ENCODE peak calls at places on chromosomes 7 and 10, in five cellular contexts. One of them, this sample, is unnamed. For H3K4me1 and H3K27me3, the result is how much of the 10 kb centered on the place peaks cover.

GRCh38 chr10:63671317-63671937 is 150.2 kb downstream of the REEP3 start:
- DNase-seq in H9: no peak
- DNase-seq in right lobe of liver: no peak
- DNase-seq in GM23248: peak
- DNase-seq in lower lobe of right lung: no peak
- DNase-seq in this sample: no peak

GRCh38 chr7:128947854-128948253 is 10.1 kb downstream of the IRF5 start:
- DNase-seq in H9: no peak
- DNase-seq in right lobe of liver: no peak
- DNase-seq in GM23248: peak
- DNase-seq in lower lobe of right lung: no peak
- DNase-seq in this sample: no peak

GRCh38 chr10:33333260-33334169 is 952 bp downstream of the NRP1 start:
- DNase-seq in H9: no peak
- DNase-seq in right lobe of liver: no peak
- DNase-seq in GM23248: peak
- DNase-seq in lower lobe of right lung: no peak
- DNase-seq in this sample: no peak

GRCh38 chr7:113652501-113652900 is 266.3 kb downstream of the PPP1R3A start:
- DNase-seq in H9: no peak
- DNase-seq in right lobe of liver: no peak
- DNase-seq in GM23248: no peak
- DNase-seq in lower lobe of right lung: no peak
- DNase-seq in this sample: no peak

GRCh38 chr10:66394287-66395063 is 531.4 kb upstream of the LRRTM3 start:
- DNase-seq in H9: no peak
- DNase-seq in right lobe of liver: no peak
- DNase-seq in GM23248: no peak
- DNase-seq in lower lobe of right lung: no peak
- DNase-seq in this sample: no peak

GRCh38 chr10:114087255-114087654 is 43.6 kb downstream of the ADRB1 start:
- DNase-seq in H9: no peak
- DNase-seq in right lobe of liver: no peak
- DNase-seq in GM23248: no peak
- DNase-seq in lower lobe of right lung: no peak
- DNase-seq in this sample: no peak

GRCh38 chr7:88337556-88337955 is 30.9 kb upstream of the STEAP4 start:
- DNase-seq in H9: no peak
- DNase-seq in right lobe of liver: no peak
- DNase-seq in GM23248: peak
- DNase-seq in lower lobe of right lung: no peak
- DNase-seq in this sample: no peak

GRCh38 chr10:3113343-3113720 is 46.0 kb downstream of the PFKP start:
- DNase-seq in H9: no peak
- DNase-seq in right lobe of liver: no peak
- DNase-seq in GM23248: no peak
- DNase-seq in lower lobe of right lung: no peak
- DNase-seq in this sample: peak

GRCh38 chr10:50554995-50555568 is 68.7 kb downstream of the SGMS1 start:
- DNase-seq in H9: peak
- DNase-seq in right lobe of liver: no peak
- DNase-seq in GM23248: peak
- DNase-seq in lower lobe of right lung: no peak
- DNase-seq in this sample: no peak

GRCh38 chr7:27179030-27179429 is 4.9 kb upstream of the HOXA10 start:
- DNase-seq in H9: peak
- DNase-seq in right lobe of liver: no peak
- DNase-seq in GM23248: peak
- DNase-seq in lower lobe of right lung: no peak
- DNase-seq in this sample: no peak

GRCh38 chr7:144908943-144909556 is 73.2 kb upstream of the TPK1 start:
- DNase-seq in H9: peak
- DNase-seq in right lobe of liver: no peak
- DNase-seq in GM23248: no peak
- DNase-seq in lower lobe of right lung: no peak
- DNase-seq in this sample: no peak

GRCh38 chr10:114239117-114239993 is at the start of gene VWA2:
- DNase-seq in H9: peak
- DNase-seq in right lobe of liver: peak
- DNase-seq in GM23248: no peak
- DNase-seq in lower lobe of right lung: peak
- DNase-seq in this sample: no peak

GRCh38 chr7:85554294-85554877 is 367.5 kb upstream of the SEMA3D start:
- DNase-seq in H9: no peak
- DNase-seq in right lobe of liver: no peak
- DNase-seq in GM23248: peak
- DNase-seq in lower lobe of right lung: no peak
- DNase-seq in this sample: no peak

GRCh38 chr10:71241114-71241898 is 28.9 kb downstream of the UNC5B start:
- DNase-seq in H9: no peak
- DNase-seq in right lobe of liver: no peak
- DNase-seq in GM23248: peak
- DNase-seq in lower lobe of right lung: no peak
- DNase-seq in this sample: no peak

GRCh38 chr7:2982831-2983230 is 60.8 kb downstream of the CARD11 start:
- DNase-seq in H9: no peak
- DNase-seq in right lobe of liver: no peak
- DNase-seq in GM23248: no peak
- DNase-seq in lower lobe of right lung: no peak
- DNase-seq in this sample: peak

GRCh38 chr7:5690931-5691461 is 90.5 kb downstream of the RNF216 start:
- DNase-seq in H9: no peak
- DNase-seq in right lobe of liver: no peak
- DNase-seq in GM23248: peak
- DNase-seq in lower lobe of right lung: no peak
- DNase-seq in this sample: no peak

GRCh38 chr7:5689716-5690115 is 91.7 kb downstream of the RNF216 start:
- DNase-seq in H9: no peak
- DNase-seq in right lobe of liver: no peak
- DNase-seq in GM23248: peak
- DNase-seq in lower lobe of right lung: no peak
- DNase-seq in this sample: no peak

GRCh38 chr7:5692845-5693278 is 88.6 kb downstream of the RNF216 start:
- DNase-seq in H9: no peak
- DNase-seq in right lobe of liver: no peak
- DNase-seq in GM23248: peak
- DNase-seq in lower lobe of right lung: no peak
- DNase-seq in this sample: no peak

GRCh38 chr7:5692112-5692844 is 89.2 kb downstream of the RNF216 start:
- DNase-seq in H9: no peak
- DNase-seq in right lobe of liver: no peak
- DNase-seq in GM23248: peak
- DNase-seq in lower lobe of right lung: no peak
- DNase-seq in this sample: peak

GRCh38 chr7:5691536-5692090 is 89.8 kb downstream of the RNF216 start:
- DNase-seq in H9: no peak
- DNase-seq in right lobe of liver: no peak
- DNase-seq in GM23248: peak
- DNase-seq in lower lobe of right lung: no peak
- DNase-seq in this sample: no peak
- H3K4me1 ChIP-seq in H9: under half
- H3K4me1 ChIP-seq in right lobe of liver: under half
- H3K4me1 ChIP-seq in GM23248: half or more
- H3K4me1 ChIP-seq in lower lobe of right lung: half or more
- H3K4me1 ChIP-seq in this sample: under half

GRCh38 chr7:149322737-149323136 is 60.7 kb downstream of the ZNF783 start:
- DNase-seq in H9: no peak
- DNase-seq in right lobe of liver: no peak
- DNase-seq in GM23248: no peak
- DNase-seq in lower lobe of right lung: no peak
- DNase-seq in this sample: no peak
- H3K27ac ChIP-seq in H9: no peak
- H3K27ac ChIP-seq in right lobe of liver: peak
- H3K27ac ChIP-seq in GM23248: no peak
- H3K27ac ChIP-seq in lower lobe of right lung: no peak
- H3K27ac ChIP-seq in this sample: no peak

GRCh38 chr10:7357193-7357592 is 53.6 kb downstream of the SFMBT2 start:
- DNase-seq in H9: no peak
- DNase-seq in right lobe of liver: no peak
- DNase-seq in GM23248: no peak
- DNase-seq in lower lobe of right lung: no peak
- DNase-seq in this sample: no peak

GRCh38 chr10:7359954-7360353 is 50.9 kb downstream of the SFMBT2 start:
- DNase-seq in H9: no peak
- DNase-seq in right lobe of liver: no peak
- DNase-seq in GM23248: no peak
- DNase-seq in lower lobe of right lung: no peak
- DNase-seq in this sample: no peak

GRCh38 chr10:7351905-7352304 is 58.9 kb downstream of the SFMBT2 start:
- DNase-seq in H9: no peak
- DNase-seq in right lobe of liver: no peak
- DNase-seq in GM23248: no peak
- DNase-seq in lower lobe of right lung: no peak
- DNase-seq in this sample: no peak

GRCh38 chr10:7350541-7351195 is 60.2 kb downstream of the SFMBT2 start:
- DNase-seq in H9: no peak
- DNase-seq in right lobe of liver: no peak
- DNase-seq in GM23248: no peak
- DNase-seq in lower lobe of right lung: no peak
- DNase-seq in this sample: no peak

DNA sequence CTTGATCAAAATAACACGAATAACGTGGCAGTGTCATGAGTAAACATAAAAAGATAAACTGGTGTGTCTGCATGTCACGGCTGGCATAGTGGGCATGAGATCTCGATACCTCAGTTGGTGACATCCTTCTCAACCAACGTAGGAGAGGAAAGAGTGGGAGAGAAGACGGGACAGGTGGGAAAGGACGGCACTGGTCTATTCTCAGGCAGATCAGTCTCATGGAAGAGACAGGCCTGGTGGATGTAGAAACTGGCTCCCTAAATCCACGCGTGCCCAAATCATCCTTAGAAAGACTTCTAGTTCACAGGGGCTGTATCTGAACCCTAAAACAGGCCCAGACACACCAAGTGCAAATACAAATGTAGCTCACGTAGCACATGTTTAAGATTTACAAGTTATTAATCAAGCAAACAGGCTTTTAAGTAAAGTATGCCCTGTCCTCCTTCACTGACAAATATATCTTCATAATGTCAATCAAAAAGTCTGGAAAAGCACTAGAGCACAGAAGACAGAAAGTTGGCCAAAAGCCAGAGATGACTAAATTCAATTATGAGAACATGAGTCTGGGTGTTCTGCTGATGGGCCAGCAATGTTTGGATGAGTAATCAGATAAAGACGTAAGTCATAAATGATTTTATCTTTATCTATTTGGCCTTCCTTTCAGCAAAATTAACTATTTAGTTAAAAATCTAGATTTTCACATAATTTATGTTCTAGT is 56.3 kb downstream of the SFMBT2 start:
- DNase-seq in H9: no peak
- DNase-seq in right lobe of liver: no peak
- DNase-seq in GM23248: peak
- DNase-seq in lower lobe of right lung: no peak
- DNase-seq in this sample: no peak
- H3K27me3 ChIP-seq in H9: under half
- H3K27me3 ChIP-seq in right lobe of liver: under half
- H3K27me3 ChIP-seq in GM23248: under half
- H3K27me3 ChIP-seq in lower lobe of right lung: under half
- H3K27me3 ChIP-seq in this sample: under half

DNA sequence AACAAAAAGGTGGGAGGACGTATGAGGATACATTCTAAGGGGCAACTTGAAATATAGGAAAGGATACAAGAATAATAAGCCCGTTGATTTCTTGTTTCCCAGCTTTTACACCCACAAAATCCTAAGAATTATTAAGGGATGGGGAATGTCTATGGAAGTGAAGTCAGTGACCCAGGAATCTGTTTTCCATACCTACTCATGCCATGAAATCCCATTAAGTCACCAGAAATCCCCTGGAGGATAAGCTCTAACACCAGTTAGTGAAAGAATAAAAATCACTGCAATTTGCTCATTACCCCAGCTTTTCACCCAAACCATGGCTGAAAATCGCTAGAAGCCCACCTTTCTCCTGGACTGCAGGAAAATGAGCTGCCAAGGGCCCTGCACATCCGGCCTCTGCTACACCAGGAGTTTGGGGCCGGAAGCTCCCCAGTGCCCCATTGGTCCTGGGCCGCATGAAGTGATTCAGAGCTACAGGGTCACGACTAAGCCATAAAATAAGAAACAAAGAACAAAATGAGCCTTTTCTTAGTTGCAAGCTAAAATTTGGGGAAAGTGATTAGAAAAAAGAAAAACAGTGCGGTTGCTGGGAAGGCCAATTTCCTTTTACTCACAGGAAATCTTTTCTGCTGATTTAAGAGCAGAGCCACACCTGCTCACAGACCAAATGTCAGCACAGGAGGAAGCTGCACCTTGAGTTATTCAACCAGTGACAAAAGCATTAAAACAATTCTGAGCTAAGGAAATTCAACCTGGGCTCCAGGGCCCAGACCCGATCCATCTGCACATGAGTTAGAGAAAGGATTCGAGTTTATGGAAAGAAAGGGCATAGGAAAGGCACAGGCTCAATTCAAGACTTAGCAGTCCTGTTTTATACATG is 40.3 kb downstream of the HIPK2 start:
- DNase-seq in H9: no peak
- DNase-seq in right lobe of liver: no peak
- DNase-seq in GM23248: peak
- DNase-seq in lower lobe of right lung: no peak
- DNase-seq in this sample: no peak
- H3K4me1 ChIP-seq in H9: under half
- H3K4me1 ChIP-seq in right lobe of liver: under half
- H3K4me1 ChIP-seq in GM23248: half or more
- H3K4me1 ChIP-seq in lower lobe of right lung: half or more
- H3K4me1 ChIP-seq in this sample: under half